ENCODE peak calls at places on chromosomes 5 and 9, in five cellular contexts. One of them, this sample, is unnamed.
A peak's percentile ranks its signal among the peaks of the same experiment; 100 is the strongest.

GRCh38 chr9:3879731-3880493 is 354.1 kb upstream of the RFX3 start:
- DNase-seq in activated CD8-positive, alpha-beta memory T cell treated with anti-CD3 and anti-CD28 coated beads for 24 hours: no peak
- DNase-seq in EL: no peak
- DNase-seq in globus pallidus: no peak
- DNase-seq in left cardiac atrium: no peak
- DNase-seq in this sample: no peak

GRCh38 chr9:125161284-125161918 is 18.1 kb upstream of the SCAI start:
- DNase-seq in activated CD8-positive, alpha-beta memory T cell treated with anti-CD3 and anti-CD28 coated beads for 24 hours: no peak
- DNase-seq in globus pallidus: no peak
- DNase-seq in EL: peak; percentile 69
- DNase-seq in left cardiac atrium: no peak
- DNase-seq in this sample: peak; percentile 23

GRCh38 chr9:126232461-126232860 is 94.2 kb upstream of the MVB12B start:
- DNase-seq in left cardiac atrium: no peak
- DNase-seq in activated CD8-positive, alpha-beta memory T cell treated with anti-CD3 and anti-CD28 coated beads for 24 hours: peak; percentile 28
- DNase-seq in EL: peak; percentile 22
- DNase-seq in globus pallidus: no peak
- DNase-seq in this sample: no peak

GRCh38 chr5:1540166-1540565 is 16.4 kb upstream of the LPCAT1 start:
- DNase-seq in globus pallidus: no peak
- DNase-seq in activated CD8-positive, alpha-beta memory T cell treated with anti-CD3 and anti-CD28 coated beads for 24 hours: peak; percentile 59
- DNase-seq in EL: no peak
- DNase-seq in left cardiac atrium: peak; percentile 15
- DNase-seq in this sample: no peak

GRCh38 chr9:133234577-133235322 is 25.7 kb upstream of the OBP2B start:
- DNase-seq in activated CD8-positive, alpha-beta memory T cell treated with anti-CD3 and anti-CD28 coated beads for 24 hours: peak; percentile 46
- DNase-seq in globus pallidus: no peak
- DNase-seq in EL: no peak
- DNase-seq in left cardiac atrium: no peak
- DNase-seq in this sample: no peak

GRCh38 chr9:72665421-72665820 is 144.0 kb downstream of the TMC1 start:
- DNase-seq in activated CD8-positive, alpha-beta memory T cell treated with anti-CD3 and anti-CD28 coated beads for 24 hours: no peak
- DNase-seq in globus pallidus: no peak
- DNase-seq in EL: peak; percentile 41
- DNase-seq in left cardiac atrium: no peak
- DNase-seq in this sample: no peak

GRCh38 chr5:7397005-7397546 is 1.1 kb downstream of the ADCY2 start:
- DNase-seq in EL: no peak
- DNase-seq in globus pallidus: peak; percentile 47
- DNase-seq in activated CD8-positive, alpha-beta memory T cell treated with anti-CD3 and anti-CD28 coated beads for 24 hours: no peak
- DNase-seq in left cardiac atrium: no peak
- DNase-seq in this sample: no peak

GRCh38 chr9:116959775-116960174 is 272.7 kb downstream of the TRIM32 start:
- DNase-seq in globus pallidus: peak; percentile 23
- DNase-seq in EL: no peak
- DNase-seq in left cardiac atrium: no peak
- DNase-seq in activated CD8-positive, alpha-beta memory T cell treated with anti-CD3 and anti-CD28 coated beads for 24 hours: no peak
- DNase-seq in this sample: no peak

GRCh38 chr5:143086851-143087637 is 316.4 kb downstream of the NR3C1 start:
- DNase-seq in activated CD8-positive, alpha-beta memory T cell treated with anti-CD3 and anti-CD28 coated beads for 24 hours: no peak
- DNase-seq in left cardiac atrium: no peak
- DNase-seq in EL: peak; percentile 90
- DNase-seq in globus pallidus: no peak
- DNase-seq in this sample: no peak

GRCh38 chr5:124583469-124584350 is 162.7 kb downstream of the ZNF608 start:
- DNase-seq in left cardiac atrium: no peak
- DNase-seq in activated CD8-positive, alpha-beta memory T cell treated with anti-CD3 and anti-CD28 coated beads for 24 hours: peak; percentile 61
- DNase-seq in globus pallidus: no peak
- DNase-seq in EL: peak; percentile 75
- DNase-seq in this sample: no peak

GRCh38 chr5:117131048-117131679 is 556.5 kb upstream of the SEMA6A start:
- DNase-seq in EL: no peak
- DNase-seq in globus pallidus: no peak
- DNase-seq in activated CD8-positive, alpha-beta memory T cell treated with anti-CD3 and anti-CD28 coated beads for 24 hours: no peak
- DNase-seq in left cardiac atrium: no peak
- DNase-seq in this sample: no peak

GRCh38 chr5:149205625-149206523 is 64.6 kb downstream of the ABLIM3 start:
- DNase-seq in EL: peak; percentile 93
- DNase-seq in activated CD8-positive, alpha-beta memory T cell treated with anti-CD3 and anti-CD28 coated beads for 24 hours: no peak
- DNase-seq in left cardiac atrium: peak; percentile 77
- DNase-seq in globus pallidus: no peak
- DNase-seq in this sample: no peak

GRCh38 chr5:79858097-79858723 is 132.9 kb downstream of the MTX3 start:
- DNase-seq in globus pallidus: peak; percentile 61
- DNase-seq in left cardiac atrium: peak; percentile 69
- DNase-seq in activated CD8-positive, alpha-beta memory T cell treated with anti-CD3 and anti-CD28 coated beads for 24 hours: peak; percentile 96
- DNase-seq in EL: peak; percentile 53
- DNase-seq in this sample: peak; percentile 87

GRCh38 chr5:122313941-122314340 is 1.9 kb downstream of the SNCAIP start:
- DNase-seq in activated CD8-positive, alpha-beta memory T cell treated with anti-CD3 and anti-CD28 coated beads for 24 hours: no peak
- DNase-seq in globus pallidus: no peak
- DNase-seq in left cardiac atrium: no peak
- DNase-seq in EL: no peak
- DNase-seq in this sample: no peak

GRCh38 chr5:139461698-139462097 is 845 bp downstream of the ECSCR start:
- DNase-seq in activated CD8-positive, alpha-beta memory T cell treated with anti-CD3 and anti-CD28 coated beads for 24 hours: no peak
- DNase-seq in EL: peak; percentile 76
- DNase-seq in left cardiac atrium: peak; percentile 54
- DNase-seq in globus pallidus: no peak
- DNase-seq in this sample: no peak